ENCODE peak calls at places on chromosomes 2 and 18, in four cellular contexts. X is K562, F is spleen, J is HepG2. N is an unnamed sample.
A peak's percentile ranks its signal among the peaks of the same experiment; 100 is the strongest.

GRCh38 chr2:241391892-241392665 is 36.0 kb downstream of the FARP2 start:
- DNase-seq in X (no peak), F (no peak), J (peak; percentile 73), N (no peak)

GRCh38 chr2:45778720-45779171 is 127.3 kb downstream of the PRKCE start:
- DNase-seq in X (peak; percentile 87), F (no peak), J (peak; percentile 76), N (peak; percentile 51)

GRCh38 chr2:14941151-14941631 is 308.7 kb downstream of the LRATD1 start:
- DNase-seq in X (no peak), F (no peak), J (no peak), N (no peak)

GRCh38 chr18:12774982-12775381 is 72.1 kb downstream of the PSMG2 start:
- DNase-seq in X (no peak), F (no peak), J (no peak), N (no peak)

GRCh38 chr2:223635080-223635479 is 32.9 kb upstream of the SCG2 start:
- DNase-seq in X (no peak), F (no peak), J (no peak), N (no peak)

GRCh38 chr2:113826346-113827285 is 63.3 kb upstream of the ACTR3 start:
- DNase-seq in X (no peak), F (no peak), J (peak; percentile 56), N (no peak)

GRCh38 chr2:196601430-196602306 is 37.8 kb upstream of the CCDC150 start:
- DNase-seq in X (peak; percentile 38), F (no peak), J (no peak), N (no peak)

GRCh38 chr2:27606611-27607010 is 22.2 kb downstream of the CCDC121 start:
- DNase-seq in X (no peak), F (no peak), J (no peak), N (no peak)

GRCh38 chr2:25339791-25340339 is 1.9 kb downstream of the DNMT3A start:
- DNase-seq in X (no peak), F (peak; percentile 82), J (peak; percentile 46), N (peak; percentile 30)

GRCh38 chr2:227748079-227748478 is 2.4 kb downstream of the SCYGR8 start:
- DNase-seq in X (peak; percentile 28), F (peak; percentile 18), J (peak; percentile 63), N (no peak)

GRCh38 chr2:171042253-171042969 is 113.4 kb downstream of the GORASP2 start:
- DNase-seq in X (no peak), F (no peak), J (no peak), N (no peak)

GRCh38 chr2:114113527-114113926 is 223.6 kb downstream of the ACTR3 start:
- DNase-seq in X (no peak), F (no peak), J (no peak), N (no peak)

GRCh38 chr18:69934866-69935265 is 12.8 kb downstream of the CD226 start:
- DNase-seq in X (no peak), F (no peak), J (no peak), N (no peak)

GRCh38 chr2:11160731-11161455 is 5.6 kb downstream of the SLC66A3 start:
- DNase-seq in X (no peak), F (peak; percentile 71), J (no peak), N (no peak)

GRCh38 chr2:71856709-71857525 is 290.7 kb downstream of the CYP26B1 start:
- DNase-seq in X (no peak), F (no peak), J (no peak), N (no peak)

DNA sequence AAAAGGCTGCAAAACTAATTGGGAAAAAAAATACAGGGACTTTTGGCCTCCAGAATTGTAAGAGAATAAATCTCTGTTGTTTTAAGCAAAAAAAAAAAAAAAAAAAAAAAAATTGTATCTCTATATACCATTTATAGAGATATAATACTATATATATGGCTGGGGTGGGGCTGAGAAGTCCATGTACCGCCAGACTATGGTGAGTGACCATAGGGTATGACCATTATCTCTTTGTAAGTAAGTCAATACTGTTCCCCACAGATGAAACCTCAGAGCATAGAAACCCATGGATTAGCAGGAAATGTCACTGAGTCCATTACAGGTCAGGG is 117.1 kb upstream of the MCFD2 start:
- DNase-seq in X (no peak), F (no peak), J (peak; percentile 57), N (no peak)
- TF ChIP-seq POLR2AphosphoS5 in X (no peak), F (no peak), J (no peak), N (no peak)

GRCh38 chr2:42789751-42790150 is 2.6 kb downstream of the HAAO start:
- DNase-seq in X (no peak), F (no peak), J (no peak), N (no peak)
- H3K4me1 ChIP-seq in X (peaks cover 11% of the 10 kb centered on the region), F (peaks cover 34% of the 10 kb centered on the region), J (peaks cover 82% of the 10 kb centered on the region), N (peaks cover 5% of the 10 kb centered on the region)

GRCh38 chr2:96537734-96538486 is 1.4 kb downstream of the ARID5A start:
- DNase-seq in X (no peak), F (peak; percentile 92), J (no peak), N (no peak)

GRCh38 chr2:96539215-96539920 is 2.8 kb downstream of the ARID5A start:
- DNase-seq in X (no peak), F (peak; percentile 81), J (no peak), N (no peak)

GRCh38 chr2:96537066-96537733 is 648 bp downstream of the ARID5A start:
- DNase-seq in X (peak; percentile 43), F (peak; percentile 97), J (no peak), N (peak; percentile 44)

GRCh38 chr2:96540136-96540535 is 3.6 kb downstream of the ARID5A start:
- DNase-seq in X (no peak), F (no peak), J (no peak), N (no peak)

DNA sequence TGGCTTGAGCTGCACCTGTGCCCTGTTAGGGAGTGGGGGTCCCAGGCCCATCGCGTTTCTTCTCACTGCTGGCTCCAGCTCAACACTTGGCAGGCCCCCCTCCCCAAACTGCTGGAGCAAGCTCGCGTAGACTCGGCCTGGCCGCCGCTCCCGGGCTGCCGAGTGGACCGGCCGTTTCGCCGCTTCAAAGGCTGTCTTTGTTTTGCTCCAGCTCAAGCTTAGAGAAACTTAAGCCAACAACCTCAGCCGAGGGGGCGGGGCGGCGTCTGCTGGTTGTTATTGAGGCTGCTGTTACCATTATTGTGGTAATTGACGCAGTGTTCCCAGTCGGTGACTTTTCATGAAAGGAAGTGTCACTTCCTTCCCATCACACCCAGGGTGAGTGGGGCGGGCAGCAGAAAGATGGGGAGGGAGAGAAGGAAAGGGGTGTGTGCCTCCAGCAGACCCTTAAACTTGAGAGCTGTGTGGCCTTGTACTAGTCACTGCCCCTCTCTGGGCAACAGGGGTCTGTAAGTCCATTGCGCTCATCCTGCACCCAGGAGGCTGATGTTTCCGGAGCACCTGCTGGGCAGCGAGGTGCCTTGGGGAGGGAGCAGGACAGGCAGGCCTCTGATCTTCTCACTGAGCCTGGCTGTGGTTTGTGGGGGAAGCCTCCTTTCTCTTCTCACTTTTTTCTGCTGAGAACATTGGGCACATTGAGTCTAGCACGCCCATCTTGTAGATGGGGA is 2.1 kb downstream of the ARID5A start:
- DNase-seq in X (no peak), F (peak; percentile 97), J (peak; percentile 74), N (peak; percentile 67)
- TF ChIP-seq POLR2AphosphoS5 in X (no peak), F (peak; percentile 89), J (no peak), N (peak; percentile 71)

GRCh38 chr2:3469486-3469885 is 49.8 kb downstream of the ADI1 start:
- DNase-seq in X (no peak), F (peak; percentile 64), J (no peak), N (no peak)
- H3K4me1 ChIP-seq in X (peaks cover 3% of the 10 kb centered on the region), F (no peaks in the 10 kb centered on the region), J (peaks cover 37% of the 10 kb centered on the region), N (peaks cover 28% of the 10 kb centered on the region)

DNA sequence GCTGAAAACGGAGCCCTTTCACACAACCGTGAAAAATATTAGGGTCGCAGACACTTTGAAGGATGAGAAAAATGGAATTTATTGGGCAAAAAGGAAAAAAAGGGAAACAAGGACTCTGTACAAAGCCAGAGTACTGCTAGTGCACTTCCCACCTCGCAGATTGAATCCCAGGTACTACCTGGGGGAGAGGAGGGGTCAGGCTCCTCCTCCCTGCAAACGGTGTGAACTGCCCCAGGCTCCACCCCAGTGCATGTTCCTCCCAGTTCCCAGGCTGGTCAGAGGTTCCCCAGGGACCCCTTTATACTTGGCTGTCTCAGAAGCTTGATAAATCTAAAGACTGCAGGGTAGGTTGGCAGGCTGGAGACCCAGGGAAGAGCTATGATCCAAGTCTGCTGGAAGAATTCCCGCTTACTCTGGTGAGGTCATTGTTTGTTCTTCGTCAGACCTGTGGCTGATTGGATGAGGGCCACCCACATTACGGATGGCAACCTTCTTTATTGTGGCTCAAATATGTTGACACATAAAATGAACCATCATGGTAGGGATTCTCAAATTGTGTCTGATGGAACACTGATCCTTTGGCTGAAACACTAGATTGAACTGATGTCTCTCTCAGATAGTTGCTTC is 290.4 kb upstream of the POU3F3 start:
- DNase-seq in X (no peak), F (no peak), J (no peak), N (no peak)
- TF ChIP-seq POLR2AphosphoS5 in X (no peak), F (no peak), J (no peak), N (no peak)

GRCh38 chr2:188478724-188479123 is 187.1 kb downstream of the GULP1 start:
- DNase-seq in X (no peak), F (no peak), J (no peak), N (no peak)
- H3K4me1 ChIP-seq in X (no peaks in the 10 kb centered on the region), F (no peaks in the 10 kb centered on the region), J (no peaks in the 10 kb centered on the region), N (no peaks in the 10 kb centered on the region)

DNA sequence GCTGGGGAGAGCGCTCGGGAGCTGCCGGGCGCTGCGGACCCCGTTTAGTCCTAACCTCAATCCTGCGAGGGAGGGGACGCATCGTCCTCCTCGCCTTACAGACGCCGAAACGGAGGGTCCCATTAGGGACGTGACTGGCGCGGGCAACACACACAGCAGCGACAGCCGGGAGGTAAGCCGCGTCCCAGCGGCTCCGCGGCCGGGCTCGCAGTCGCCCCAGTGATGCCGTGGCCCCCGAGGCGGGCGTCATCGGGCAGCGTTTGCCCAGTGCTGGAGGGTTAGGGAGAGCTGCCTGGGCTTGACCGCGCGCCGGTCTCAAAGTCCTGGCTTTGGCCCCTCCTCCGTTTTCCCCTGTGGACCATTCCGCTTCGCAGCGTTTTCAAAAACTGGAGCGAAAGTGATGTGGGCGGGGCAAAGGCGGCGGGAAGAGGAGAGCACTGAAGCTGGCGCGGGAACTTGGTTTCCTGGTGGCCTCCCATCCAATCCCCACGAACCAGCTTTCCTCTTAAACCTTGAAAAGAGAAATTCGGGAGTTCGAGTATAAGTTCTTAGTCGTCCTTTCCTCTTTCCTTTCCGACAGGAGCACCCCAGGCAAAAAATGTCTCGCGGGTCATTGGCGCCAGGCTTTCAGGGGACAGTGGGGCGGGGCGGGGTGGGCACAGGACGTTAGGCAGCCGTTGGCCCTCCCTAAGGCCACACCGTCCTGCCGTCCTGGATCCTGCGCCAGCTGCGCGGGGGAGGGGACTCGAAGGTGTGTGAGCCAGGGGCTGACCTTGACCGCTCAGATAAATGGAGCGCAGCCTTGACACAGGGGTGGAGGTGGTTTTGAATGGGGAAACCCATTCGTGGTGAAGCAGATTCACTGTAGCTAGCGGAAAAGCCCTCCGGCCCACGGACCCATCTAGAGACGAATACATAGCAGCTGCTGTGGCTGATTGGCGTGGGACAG is 819 bp downstream of the TYMS start:
- DNase-seq in X (peak; percentile 83), F (peak; percentile 86), J (peak; percentile 92), N (peak; percentile 82)
- TF ChIP-seq POLR2AphosphoS5 in X (peak; percentile 60), F (peak; percentile 42), J (peak; percentile 77), N (peak; percentile 31)

GRCh38 chr2:239348563-239349447 is 52.0 kb downstream of the HDAC4 start:
- DNase-seq in X (no peak), F (no peak), J (no peak), N (peak; percentile 86)
- H3K4me1 ChIP-seq in X (no peaks in the 10 kb centered on the region), F (no peaks in the 10 kb centered on the region), J (peaks cover 2% of the 10 kb centered on the region), N (peaks cover 27% of the 10 kb centered on the region)

N was measured in prostate gland.